ENCODE peak calls at places on chromosomes 4 and X, in five cellular contexts. One of them, this sample, is unnamed.
A peak's percentile ranks its signal among the peaks of the same experiment; 100 is the strongest.

GRCh38 chrX:40953369-40953768 is 131.9 kb upstream of the USP9X start:
- DNase-seq in endothelial cell of umbilical vein: no peak
- DNase-seq in colonic mucosa: no peak
- DNase-seq in mammary epithelial cell: no peak
- DNase-seq in A549: no peak
- DNase-seq in this sample: no peak

GRCh38 chr4:139560396-139561084 is 4.5 kb upstream of the SETD7 start:
- DNase-seq in endothelial cell of umbilical vein: peak; percentile 13
- DNase-seq in colonic mucosa: no peak
- DNase-seq in mammary epithelial cell: no peak
- DNase-seq in A549: no peak
- DNase-seq in this sample: no peak

GRCh38 chrX:11792461-11793421 is 34.7 kb downstream of the MSL3 start:
- DNase-seq in endothelial cell of umbilical vein: no peak
- DNase-seq in colonic mucosa: no peak
- DNase-seq in mammary epithelial cell: no peak
- DNase-seq in A549: peak; percentile 7
- DNase-seq in this sample: no peak

GRCh38 chr4:136748777-136749176 is 783.5 kb downstream of the PCDH18 start:
- DNase-seq in endothelial cell of umbilical vein: no peak
- DNase-seq in colonic mucosa: no peak
- DNase-seq in mammary epithelial cell: no peak
- DNase-seq in A549: no peak
- DNase-seq in this sample: no peak

GRCh38 chr4:151324449-151325319 is 721 bp downstream of the SH3D19 start:
- DNase-seq in endothelial cell of umbilical vein: peak; percentile 68
- DNase-seq in colonic mucosa: peak; percentile 82
- DNase-seq in mammary epithelial cell: peak; percentile 60
- DNase-seq in A549: peak; percentile 80
- DNase-seq in this sample: no peak

GRCh38 chr4:14528921-14529320 is 473.4 kb upstream of the CPEB2 start:
- DNase-seq in endothelial cell of umbilical vein: no peak
- DNase-seq in colonic mucosa: no peak
- DNase-seq in mammary epithelial cell: no peak
- DNase-seq in A549: no peak
- DNase-seq in this sample: no peak

GRCh38 chr4:102610007-102610406 is 108.8 kb downstream of the NFKB1 start:
- DNase-seq in endothelial cell of umbilical vein: peak; percentile 18
- DNase-seq in colonic mucosa: no peak
- DNase-seq in mammary epithelial cell: no peak
- DNase-seq in A549: no peak
- DNase-seq in this sample: no peak

GRCh38 chr4:105758958-105759357 is 50.4 kb downstream of the GSTCD start:
- DNase-seq in endothelial cell of umbilical vein: no peak
- DNase-seq in colonic mucosa: no peak
- DNase-seq in mammary epithelial cell: no peak
- DNase-seq in A549: no peak
- DNase-seq in this sample: no peak

GRCh38 chr4:118280501-118281218 is 72.1 kb downstream of the PRSS12 start:
- DNase-seq in endothelial cell of umbilical vein: peak; percentile 72
- DNase-seq in colonic mucosa: peak; percentile 68
- DNase-seq in mammary epithelial cell: peak; percentile 73
- DNase-seq in A549: peak; percentile 71
- DNase-seq in this sample: no peak

GRCh38 chr4:183229397-183229796 is 90.7 kb downstream of the CLDN22 start:
- DNase-seq in endothelial cell of umbilical vein: no peak
- DNase-seq in colonic mucosa: no peak
- DNase-seq in mammary epithelial cell: peak; percentile 63
- DNase-seq in A549: no peak
- DNase-seq in this sample: no peak

GRCh38 chr4:90357117-90357710 is 230.0 kb downstream of the CCSER1 start:
- DNase-seq in endothelial cell of umbilical vein: peak; percentile 71
- DNase-seq in colonic mucosa: no peak
- DNase-seq in mammary epithelial cell: peak; percentile 36
- DNase-seq in A549: peak; percentile 71
- DNase-seq in this sample: no peak

GRCh38 chr4:137082051-137082450 is 450.2 kb downstream of the PCDH18 start:
- DNase-seq in endothelial cell of umbilical vein: no peak
- DNase-seq in colonic mucosa: no peak
- DNase-seq in mammary epithelial cell: no peak
- DNase-seq in A549: no peak
- DNase-seq in this sample: no peak

GRCh38 chr4:151576627-151577026 is 167.7 kb downstream of the FHIP1A start:
- DNase-seq in endothelial cell of umbilical vein: no peak
- DNase-seq in colonic mucosa: no peak
- DNase-seq in mammary epithelial cell: no peak
- DNase-seq in A549: no peak
- DNase-seq in this sample: no peak

GRCh38 chrX:49276671-49277519 is 7.3 kb downstream of the PPP1R3F start:
- DNase-seq in endothelial cell of umbilical vein: no peak
- DNase-seq in colonic mucosa: no peak
- DNase-seq in mammary epithelial cell: no peak
- DNase-seq in A549: no peak
- DNase-seq in this sample: no peak

GRCh38 chr4:86152454-86152853 is 207.4 kb downstream of the MAPK10 start:
- DNase-seq in endothelial cell of umbilical vein: no peak
- DNase-seq in colonic mucosa: no peak
- DNase-seq in mammary epithelial cell: no peak
- DNase-seq in A549: no peak
- DNase-seq in this sample: no peak

GRCh38 chr4:158521490-158522111 is at the start of gene RXFP1:
- DNase-seq in endothelial cell of umbilical vein: peak; percentile 28
- DNase-seq in colonic mucosa: no peak
- DNase-seq in mammary epithelial cell: no peak
- DNase-seq in A549: no peak
- DNase-seq in this sample: no peak

GRCh38 chr4:108533876-108534275 is 86.5 kb upstream of the RPL34 start:
- DNase-seq in endothelial cell of umbilical vein: no peak
- DNase-seq in colonic mucosa: no peak
- DNase-seq in mammary epithelial cell: no peak
- DNase-seq in A549: no peak
- DNase-seq in this sample: no peak
- H3K4me1 ChIP-seq in endothelial cell of umbilical vein: peaks cover 8% of the 10 kb centered on the region
- H3K4me1 ChIP-seq in colonic mucosa: no peaks in the 10 kb centered on the region
- H3K4me1 ChIP-seq in mammary epithelial cell: no peaks in the 10 kb centered on the region
- H3K4me1 ChIP-seq in A549: no peaks in the 10 kb centered on the region
- H3K4me1 ChIP-seq in this sample: no peaks in the 10 kb centered on the region

GRCh38 chr4:133559987-133560386 is 410.9 kb downstream of the PCDH10 start:
- DNase-seq in endothelial cell of umbilical vein: no peak
- DNase-seq in colonic mucosa: no peak
- DNase-seq in mammary epithelial cell: no peak
- DNase-seq in A549: no peak
- DNase-seq in this sample: no peak
- H3K4me1 ChIP-seq in endothelial cell of umbilical vein: no peaks in the 10 kb centered on the region
- H3K4me1 ChIP-seq in colonic mucosa: no peaks in the 10 kb centered on the region
- H3K4me1 ChIP-seq in mammary epithelial cell: no peaks in the 10 kb centered on the region
- H3K4me1 ChIP-seq in A549: no peaks in the 10 kb centered on the region
- H3K4me1 ChIP-seq in this sample: no peaks in the 10 kb centered on the region

DNA sequence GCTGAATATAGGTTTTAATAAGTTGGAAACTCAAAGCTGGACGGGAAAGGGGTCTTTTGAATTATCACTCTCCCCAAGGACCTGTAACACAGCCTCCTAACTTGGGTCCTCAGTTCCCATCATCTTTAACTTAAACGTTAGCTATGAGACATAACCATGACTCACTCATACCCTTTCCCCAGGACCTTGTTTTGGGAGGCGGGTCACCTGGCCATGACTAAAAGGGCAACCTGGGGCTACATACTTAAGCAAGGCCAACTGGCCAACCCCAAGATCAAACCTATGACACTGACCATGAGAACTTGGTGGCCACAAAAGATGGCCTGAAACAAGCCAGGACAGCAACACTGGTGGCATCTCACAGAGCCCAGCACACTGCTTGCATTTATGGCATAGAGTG is 89.0 kb downstream of the SH3KBP1 start:
- DNase-seq in endothelial cell of umbilical vein: no peak
- DNase-seq in colonic mucosa: no peak
- DNase-seq in mammary epithelial cell: peak; percentile 9
- DNase-seq in A549: no peak
- DNase-seq in this sample: no peak
- H3K4me1 ChIP-seq in endothelial cell of umbilical vein: peaks cover 19% of the 10 kb centered on the region
- H3K4me1 ChIP-seq in colonic mucosa: no peaks in the 10 kb centered on the region
- H3K4me1 ChIP-seq in mammary epithelial cell: peaks cover 10% of the 10 kb centered on the region
- H3K4me1 ChIP-seq in A549: no peaks in the 10 kb centered on the region
- H3K4me1 ChIP-seq in this sample: no peaks in the 10 kb centered on the region

GRCh38 chr4:113455081-113455480 is 306.5 kb downstream of the CAMK2D start:
- DNase-seq in endothelial cell of umbilical vein: no peak
- DNase-seq in colonic mucosa: no peak
- DNase-seq in mammary epithelial cell: no peak
- DNase-seq in A549: no peak
- DNase-seq in this sample: no peak

GRCh38 chr4:113452152-113452551 is 309.4 kb downstream of the CAMK2D start:
- DNase-seq in endothelial cell of umbilical vein: no peak
- DNase-seq in colonic mucosa: no peak
- DNase-seq in mammary epithelial cell: no peak
- DNase-seq in A549: no peak
- DNase-seq in this sample: no peak

GRCh38 chr4:113450681-113451080 is 310.9 kb downstream of the CAMK2D start:
- DNase-seq in endothelial cell of umbilical vein: no peak
- DNase-seq in colonic mucosa: no peak
- DNase-seq in mammary epithelial cell: no peak
- DNase-seq in A549: no peak
- DNase-seq in this sample: no peak

GRCh38 chr4:113449407-113449974 is 312.0 kb downstream of the CAMK2D start:
- DNase-seq in endothelial cell of umbilical vein: no peak
- DNase-seq in colonic mucosa: no peak
- DNase-seq in mammary epithelial cell: no peak
- DNase-seq in A549: no peak
- DNase-seq in this sample: no peak

DNA sequence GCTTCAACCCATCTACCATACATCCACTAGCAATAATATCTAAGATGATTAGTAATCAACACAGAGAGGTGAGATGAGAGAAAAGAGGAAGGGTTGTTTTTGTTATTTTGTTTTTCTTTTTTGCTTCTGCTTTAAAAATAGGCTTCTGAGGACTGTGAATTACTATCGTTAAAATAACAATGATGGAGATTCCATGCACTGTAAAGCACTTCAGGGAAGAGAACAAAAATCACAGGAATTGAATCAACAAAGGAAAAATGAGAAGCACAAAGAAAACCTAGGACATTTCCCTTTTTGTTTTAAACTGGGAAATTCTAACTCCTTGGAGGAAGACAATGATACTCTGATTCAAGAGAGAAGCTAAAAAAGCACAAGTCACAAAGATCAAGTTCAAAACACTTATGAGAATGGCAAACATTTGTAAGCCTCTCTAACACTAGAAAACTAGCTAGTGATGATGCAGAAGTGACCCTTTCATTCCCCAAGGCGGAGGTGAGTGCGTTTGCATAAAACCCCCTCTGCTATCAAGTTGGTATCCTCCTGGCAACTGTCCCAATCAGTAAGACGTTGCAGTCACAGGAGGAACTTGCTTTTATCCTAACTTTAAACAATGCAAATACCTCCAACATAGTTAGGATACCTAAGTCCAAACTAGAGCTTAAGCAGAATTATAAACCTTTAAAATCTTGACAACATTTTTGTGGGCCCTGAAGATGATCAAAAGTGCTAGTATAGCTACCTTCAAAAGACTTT is 308.5 kb downstream of the CAMK2D start:
- DNase-seq in endothelial cell of umbilical vein: peak; percentile 95
- DNase-seq in colonic mucosa: no peak
- DNase-seq in mammary epithelial cell: no peak
- DNase-seq in A549: peak; percentile 31
- DNase-seq in this sample: no peak
- H3K4me1 ChIP-seq in endothelial cell of umbilical vein: peaks cover 17% of the 10 kb centered on the region
- H3K4me1 ChIP-seq in colonic mucosa: no peaks in the 10 kb centered on the region
- H3K4me1 ChIP-seq in mammary epithelial cell: no peaks in the 10 kb centered on the region
- H3K4me1 ChIP-seq in A549: peaks cover 9% of the 10 kb centered on the region
- H3K4me1 ChIP-seq in this sample: no peaks in the 10 kb centered on the region

GRCh38 chr4:168879178-168879577 is 130.9 kb downstream of the CBR4 start:
- DNase-seq in endothelial cell of umbilical vein: no peak
- DNase-seq in colonic mucosa: no peak
- DNase-seq in mammary epithelial cell: no peak
- DNase-seq in A549: no peak
- DNase-seq in this sample: no peak
- H3K4me1 ChIP-seq in endothelial cell of umbilical vein: peaks cover 4% of the 10 kb centered on the region
- H3K4me1 ChIP-seq in colonic mucosa: no peaks in the 10 kb centered on the region
- H3K4me1 ChIP-seq in mammary epithelial cell: peaks cover 26% of the 10 kb centered on the region
- H3K4me1 ChIP-seq in A549: peaks cover 26% of the 10 kb centered on the region
- H3K4me1 ChIP-seq in this sample: peaks cover 6% of the 10 kb centered on the region